ENCODE peak calls at places on chromosomes 6 and 20, in four cellular contexts. O, Q, J and Y are unnamed samples.
A peak's percentile ranks its signal among the peaks of the same experiment; 100 is the strongest.

GRCh38 chr20:34922654-34923381 is 32.8 kb downstream of the GSS start:
- DNase-seq in O (peak; percentile 83), Q (peak; percentile 69), J (no peak), Y (peak; percentile 56)

GRCh38 chr6:8215631-8216030 is 113.3 kb upstream of the EEF1E1 start:
- DNase-seq in O (peak; percentile 64), Q (no peak), J (no peak), Y (no peak)

GRCh38 chr6:40336986-40337780 is 250.0 kb downstream of the LRFN2 start:
- DNase-seq in O (no peak), Q (no peak), J (no peak), Y (no peak)

GRCh38 chr6:97068211-97068610 is 143.7 kb downstream of the KLHL32 start:
- DNase-seq in O (peak; percentile 49), Q (no peak), J (no peak), Y (no peak)

GRCh38 chr20:12970372-12970821 is 38.4 kb upstream of the SPTLC3 start:
- DNase-seq in O (peak; percentile 51), Q (peak; percentile 25), J (no peak), Y (peak; percentile 60)

GRCh38 chr6:41442800-41443501 is 103.2 kb upstream of the FOXP4 start:
- DNase-seq in O (peak; percentile 27), Q (no peak), J (peak; percentile 89), Y (peak; percentile 95)

GRCh38 chr6:98769546-98769945 is 64.8 kb upstream of the POU3F2 start:
- DNase-seq in O (peak; percentile 4), Q (no peak), J (peak; percentile 46), Y (peak; percentile 76)

GRCh38 chr6:90083891-90084290 is 189.6 kb downstream of the GJA10 start:
- DNase-seq in O (no peak), Q (no peak), J (no peak), Y (no peak)

GRCh38 chr6:6455272-6455671 is 133.2 kb upstream of the LY86 start:
- DNase-seq in O (no peak), Q (no peak), J (no peak), Y (no peak)

GRCh38 chr6:219019-219570 is 73.2 kb upstream of the DUSP22 start:
- DNase-seq in O (no peak), Q (no peak), J (no peak), Y (no peak)

GRCh38 chr20:10504893-10505292 is 69.8 kb downstream of the SLX4IP start:
- DNase-seq in O (peak; percentile 21), Q (no peak), J (no peak), Y (no peak)

GRCh38 chr20:36173451-36173933 is 19.0 kb downstream of the EPB41L1 start:
- DNase-seq in O (peak; percentile 13), Q (peak; percentile 21), J (peak; percentile 92), Y (peak; percentile 98)

GRCh38 chr6:108699290-108700041 is 138.7 kb downstream of the FOXO3 start:
- DNase-seq in O (no peak), Q (no peak), J (no peak), Y (no peak)

GRCh38 chr20:53865905-53866786 is 204.2 kb downstream of the BCAS1 start:
- DNase-seq in O (peak; percentile 77), Q (peak; percentile 73), J (peak; percentile 62), Y (peak; percentile 93)

GRCh38 chr6:79631800-79632172 is 657 bp downstream of the SH3BGRL2 start:
- DNase-seq in O (no peak), Q (no peak), J (no peak), Y (peak; percentile 22)

GRCh38 chr6:11277275-11278206 is 45.1 kb upstream of the NEDD9 start:
- DNase-seq in O (peak; percentile 82), Q (no peak), J (peak; percentile 60), Y (peak; percentile 96)

GRCh38 chr20:33211817-33212424 is 5.2 kb upstream of the BPIFA3 start:
- DNase-seq in O (peak; percentile 33), Q (peak; percentile 63), J (peak; percentile 82), Y (peak; percentile 91)

GRCh38 chr6:107493158-107494057 is 3.5 kb downstream of the SOBP start:
- DNase-seq in O (peak; percentile 67), Q (no peak), J (no peak), Y (no peak)

GRCh38 chr6:94041930-94042724 is 622.8 kb upstream of the EPHA7 start:
- DNase-seq in O (no peak), Q (no peak), J (no peak), Y (peak; percentile 27)
- H3K27ac ChIP-seq in O (no peak overlapping the region), Q (no peak overlapping the region), J (no peak overlapping the region), Y (no peak overlapping the region)

GRCh38 chr6:35484921-35485392 is 11.9 kb downstream of the TEAD3 start:
- DNase-seq in O (peak; percentile 50), Q (no peak), J (peak; percentile 67), Y (peak; percentile 62)

GRCh38 chr6:35483892-35484645 is 12.8 kb downstream of the TEAD3 start:
- DNase-seq in O (no peak), Q (no peak), J (no peak), Y (no peak)

GRCh38 chr6:35487653-35488516 is 9.0 kb downstream of the TEAD3 start:
- DNase-seq in O (peak; percentile 54), Q (peak; percentile 67), J (peak; percentile 62), Y (no peak)

GRCh38 chr6:35485402-35485877 is 11.4 kb downstream of the TEAD3 start:
- DNase-seq in O (no peak), Q (peak; percentile 48), J (peak; percentile 79), Y (peak; percentile 94)

GRCh38 chr6:35486005-35486925 is 10.6 kb downstream of the TEAD3 start:
- DNase-seq in O (no peak), Q (peak; percentile 97), J (peak; percentile 92), Y (peak; percentile 93)
- H3K18ac ChIP-seq in O (peak overlapping the region; percentile 31), Q (peak overlapping the region; percentile 92), J (peak overlapping the region; percentile 95), Y (peak overlapping the region; percentile 54)

DNA sequence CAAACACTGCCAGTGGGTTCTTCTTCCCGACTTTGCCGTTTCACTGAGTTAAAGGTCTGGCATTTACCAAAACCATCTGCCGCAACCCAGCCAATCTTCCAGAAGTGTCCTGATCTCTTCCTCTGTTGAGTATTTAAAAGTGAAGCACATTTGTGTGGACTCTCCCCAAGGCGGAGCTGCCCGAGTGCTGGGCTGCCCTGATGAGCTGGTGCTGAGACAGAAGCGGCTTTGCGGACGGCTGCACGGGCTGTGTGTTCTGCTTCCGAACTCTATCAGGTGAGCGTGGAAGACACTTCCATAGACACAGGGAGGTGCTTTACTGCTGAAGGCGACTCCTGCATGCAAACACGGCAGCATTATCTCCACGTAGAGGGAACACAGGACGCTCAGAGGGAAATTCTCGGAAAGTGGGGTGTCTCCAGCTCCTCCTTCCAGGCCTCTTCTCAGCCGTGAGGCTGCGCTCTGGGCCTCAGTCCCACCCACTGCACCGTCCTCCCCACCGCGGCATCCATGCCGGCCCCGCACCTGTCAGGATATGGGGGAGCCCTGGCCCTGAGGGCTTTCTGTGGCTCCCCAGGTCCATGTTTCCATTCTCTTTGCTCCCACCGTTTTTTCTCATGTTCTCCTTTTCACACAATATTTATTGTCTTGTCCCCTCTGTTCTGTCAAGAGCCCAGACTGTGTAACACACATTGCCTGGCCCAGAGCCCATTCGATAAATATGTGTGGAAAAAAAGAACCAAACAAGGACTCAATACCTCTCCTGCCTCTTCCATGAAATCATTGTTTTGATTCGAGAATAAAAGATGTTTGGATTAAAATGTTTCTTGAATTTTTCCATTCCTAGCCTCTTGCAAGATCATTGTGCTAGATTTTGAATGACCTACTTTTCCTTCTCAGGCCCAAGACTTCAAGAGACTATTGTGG is 205.1 kb downstream of the DLL1 start:
- DNase-seq in O (no peak), Q (no peak), J (no peak), Y (no peak)
- H3K27ac ChIP-seq in O (no peak overlapping the region), Q (no peak overlapping the region), J (no peak overlapping the region), Y (no peak overlapping the region)

DNA sequence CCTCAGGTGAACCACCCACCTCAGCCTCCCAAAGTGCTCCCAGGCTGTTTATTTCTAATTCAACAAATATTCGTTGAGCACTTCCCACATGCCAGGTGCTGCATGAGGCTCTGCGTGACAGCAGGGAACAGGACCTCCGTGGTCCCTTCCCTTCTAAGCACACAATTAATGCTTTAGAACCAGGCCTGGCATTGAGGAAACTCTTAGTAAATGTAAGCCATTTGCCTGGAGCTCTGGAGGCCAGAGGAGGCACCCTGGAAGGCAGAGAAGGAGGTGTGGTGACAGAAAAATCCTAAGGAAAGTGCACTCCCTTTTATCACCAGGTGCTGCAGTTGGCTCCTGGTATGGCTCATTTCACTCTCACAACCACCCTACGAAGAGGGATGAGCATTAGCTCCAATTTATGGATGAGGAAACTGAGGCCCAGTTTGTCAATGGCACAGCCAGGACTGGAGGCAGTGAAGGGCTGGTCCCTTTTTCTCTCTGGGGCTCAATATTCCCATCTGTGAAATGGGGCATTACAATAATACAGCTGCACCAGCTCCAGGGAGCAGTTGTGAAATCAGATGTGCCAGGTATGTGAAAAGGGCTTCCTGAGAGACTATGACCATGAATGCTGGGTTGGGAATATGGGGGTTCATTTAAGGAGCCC is 8.1 kb upstream of the ID1 start:
- DNase-seq in O (no peak), Q (peak; percentile 54), J (no peak), Y (peak; percentile 72)
- H3K18ac ChIP-seq in O (no peak overlapping the region), Q (peak overlapping the region; percentile 93), J (peak overlapping the region; percentile 18), Y (no peak overlapping the region)

GRCh38 chr6:4916954-4917561 is 86.8 kb downstream of the RPP40 start:
- DNase-seq in O (no peak), Q (no peak), J (no peak), Y (no peak)
- H3K27ac ChIP-seq in O (no peak overlapping the region), Q (no peak overlapping the region), J (no peak overlapping the region), Y (no peak overlapping the region)

GRCh38 chr6:36594029-36594815 is at the start of gene SRSF3:
- DNase-seq in O (peak; percentile 98), Q (peak; percentile 97), J (peak; percentile 97), Y (peak; percentile 99)
- H3K18ac ChIP-seq in O (peak within 1 kb of the TSS; percentile 81), Q (peak within 1 kb of the TSS; percentile 89), J (peak within 1 kb of the TSS; percentile 100), Y (peak within 1 kb of the TSS; percentile 93)

GRCh38 chr6:43995137-43995536 is 132.1 kb downstream of the MRPL14 start:
- DNase-seq in O (no peak), Q (no peak), J (no peak), Y (no peak)

GRCh38 chr6:43990627-43991619 is 136.3 kb downstream of the MRPL14 start:
- DNase-seq in O (peak; percentile 89), Q (no peak), J (no peak), Y (no peak)

GRCh38 chr6:43993881-43994523 is 133.2 kb downstream of the MRPL14 start:
- DNase-seq in O (no peak), Q (no peak), J (no peak), Y (no peak)

GRCh38 chr6:43992126-43992663 is 135.1 kb downstream of the MRPL14 start:
- DNase-seq in O (no peak), Q (no peak), J (no peak), Y (no peak)

GRCh38 chr6:43992783-43993505 is 134.3 kb downstream of the MRPL14 start:
- DNase-seq in O (no peak), Q (no peak), J (no peak), Y (no peak)
- H3K27ac ChIP-seq in O (no peak overlapping the region), Q (no peak overlapping the region), J (no peak overlapping the region), Y (no peak overlapping the region)

GRCh38 chr6:168155193-168155592 is 76.2 kb upstream of the FRMD1 start:
- DNase-seq in O (peak; percentile 67), Q (no peak), J (no peak), Y (no peak)
- H3K18ac ChIP-seq in O (no peak overlapping the region), Q (no peak overlapping the region), J (no peak overlapping the region), Y (no peak overlapping the region)

DNA sequence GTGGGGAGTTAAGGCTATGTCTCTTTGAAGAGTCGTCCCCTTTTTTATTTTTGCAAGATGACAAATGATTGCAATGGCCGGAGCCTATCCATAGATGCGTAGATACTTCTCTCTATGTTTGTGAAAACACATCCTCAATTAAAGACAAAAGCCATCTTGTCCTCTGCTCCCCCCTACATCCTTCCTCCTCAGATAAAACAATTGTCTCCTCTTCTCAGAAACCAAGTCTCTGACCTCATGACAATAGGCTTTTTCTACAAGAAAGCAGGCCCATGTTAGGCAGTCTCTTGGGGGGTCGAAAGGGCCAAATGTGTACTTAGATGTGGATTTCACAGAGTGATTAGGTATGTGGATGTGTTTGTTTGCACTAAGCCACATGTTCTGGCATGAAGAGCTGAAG is 51.1 kb upstream of the SSTR4 start:
- DNase-seq in O (no peak), Q (no peak), J (no peak), Y (no peak)
- H3K27ac ChIP-seq in O (no peak overlapping the region), Q (no peak overlapping the region), J (no peak overlapping the region), Y (no peak overlapping the region)